ENCODE peak calls at places on chromosomes 1 and 21, in nine cellular contexts. D, J, H, X, V, E, W, F and Z are unnamed samples.

GRCh38 chr1:235822685-235823084 is 44.0 kb downstream of the LYST start:
- DNase-seq in E (no peak), D (no peak), W (no peak), X (no peak), H (no peak), J (no peak), F (no peak), V (no peak), Z (no peak)

GRCh38 chr1:202286622-202287097 is 55.1 kb downstream of the UBE2T start:
- DNase-seq in J (no peak), H (peak), V (no peak), W (no peak), F (no peak), X (peak), D (peak), E (no peak), Z (no peak)

GRCh38 chr1:157081717-157082116 is 17.9 kb downstream of the ETV3L start:
- DNase-seq in H (no peak), F (no peak), J (no peak), D (no peak), E (no peak), W (no peak), V (no peak), X (no peak), Z (no peak)

GRCh38 chr21:38819719-38820147 is 14.0 kb downstream of the ETS2 start:
- DNase-seq in F (peak), V (no peak), E (no peak), H (peak), W (no peak), J (no peak), D (peak), X (no peak), Z (no peak)

GRCh38 chr1:186146971-186147370 is 228.1 kb downstream of the TPR start:
- DNase-seq in W (no peak), V (no peak), H (no peak), X (no peak), E (no peak), J (no peak), F (no peak), D (no peak), Z (no peak)

GRCh38 chr1:54577612-54578011 is 29.6 kb downstream of the ACOT11 start:
- DNase-seq in X (peak), J (no peak), D (peak), W (peak), V (no peak), E (no peak), H (no peak), F (no peak), Z (no peak)

GRCh38 chr1:167860231-167860923 is 53.6 kb downstream of the ADCY10 start:
- DNase-seq in F (peak), E (no peak), W (no peak), X (no peak), H (peak), D (peak), J (no peak), V (no peak), Z (no peak)

GRCh38 chr1:169595764-169596711 is 9.8 kb upstream of the F5 start:
- DNase-seq in E (no peak), V (peak), F (peak), J (peak), D (no peak), H (peak), X (peak), W (no peak), Z (peak)

GRCh38 chr1:23097316-23097715 is 71.3 kb downstream of the LUZP1 start:
- DNase-seq in X (no peak), V (no peak), F (no peak), H (no peak), E (no peak), D (no peak), J (no peak), W (no peak), Z (no peak)

GRCh38 chr1:119632836-119633235 is 15.2 kb downstream of the ZNF697 start:
- DNase-seq in F (no peak), E (no peak), W (no peak), H (no peak), X (peak), J (no peak), V (no peak), D (no peak), Z (no peak)

GRCh38 chr1:121525355-121525754 is 340.6 kb downstream of the SRGAP2C start:
- DNase-seq in J (no peak), D (no peak), X (no peak), V (no peak), F (no peak), H (no peak), W (no peak), E (no peak), Z (no peak)

GRCh38 chr1:3222042-3222692 is 153.2 kb downstream of the PRDM16 start:
- DNase-seq in W (no peak), F (no peak), J (peak), E (no peak), X (no peak), D (peak), H (no peak), V (no peak), Z (no peak)

GRCh38 chr1:14228677-14229076 is 369.8 kb upstream of the KAZN start:
- DNase-seq in E (no peak), V (no peak), W (no peak), D (no peak), J (no peak), F (no peak), H (no peak), X (no peak), Z (no peak)

GRCh38 chr1:44713321-44713781 is 17.6 kb downstream of the RNU5D-1 start:
- DNase-seq in H (no peak), D (no peak), J (no peak), F (peak), W (no peak), X (no peak), E (no peak), V (no peak), Z (peak)

GRCh38 chr1:65722461-65722860 is 70.2 kb upstream of the PDE4B start:
- DNase-seq in E (no peak), F (no peak), D (no peak), H (no peak), J (no peak), V (no peak), X (no peak), W (no peak), Z (no peak)

GRCh38 chr1:19648689-19649088 is 4.6 kb downstream of the NBL1 start:
- DNase-seq in X (peak), H (no peak), F (peak), J (no peak), V (peak), W (no peak), E (no peak), D (no peak), Z (no peak)

GRCh38 chr1:15083578-15083977 is 70.0 kb upstream of the TMEM51 start:
- DNase-seq in F (peak), J (no peak), E (no peak), D (no peak), H (no peak), X (no peak), W (no peak), V (no peak), Z (no peak)

GRCh38 chr1:16125483-16125882 is 30.4 kb downstream of the EPHA2 start:
- DNase-seq in J (no peak), X (no peak), V (no peak), F (no peak), D (no peak), H (no peak), E (no peak), W (no peak), Z (no peak)

GRCh38 chr1:83735525-83735924 is 263.4 kb downstream of the TTLL7 start:
- DNase-seq in F (no peak), D (no peak), X (no peak), H (no peak), J (no peak), W (no peak), E (no peak), V (no peak), Z (no peak)

GRCh38 chr1:216794541-216795055 is 71.4 kb upstream of the ESRRG start:
- DNase-seq in J (no peak), F (peak), H (no peak), D (no peak), X (no peak), E (no peak), V (no peak), W (no peak), Z (no peak)

GRCh38 chr1:42173155-42173933 is 8.8 kb upstream of the GUCA2A start:
- DNase-seq in H (peak), X (peak), J (peak), W (peak), E (peak), D (peak), F (peak), V (peak), Z (peak)

GRCh38 chr21:25456672-25457071 is 150.6 kb downstream of the MRPL39 start:
- DNase-seq in V (peak), E (no peak), D (no peak), F (peak), J (no peak), H (no peak), W (no peak), X (peak), Z (peak)

GRCh38 chr21:32320059-32320458 is 21.4 kb downstream of the MRAP start:
- DNase-seq in F (no peak), V (no peak), X (no peak), W (no peak), J (no peak), H (no peak), E (no peak), D (no peak), Z (no peak)

GRCh38 chr1:110555807-110556470 is 37.0 kb upstream of the KCNA10 start:
- DNase-seq in W (peak), D (peak), X (peak), J (no peak), V (no peak), E (no peak), F (no peak), H (no peak), Z (no peak)

GRCh38 chr1:214718724-214719123 is 115.7 kb downstream of the CENPF start:
- DNase-seq in F (peak), E (no peak), W (no peak), H (no peak), X (peak), V (no peak), J (no peak), D (no peak), Z (no peak)

GRCh38 chr21:27423073-27423472 is 456.2 kb upstream of the ADAMTS5 start:
- DNase-seq in H (peak), E (no peak), V (no peak), D (peak), F (peak), W (no peak), J (no peak), X (peak), Z (no peak)

GRCh38 chr1:218513248-218513647 is 168.1 kb downstream of the TGFB2 start:
- DNase-seq in H (no peak), J (no peak), D (no peak), F (no peak), W (no peak), V (no peak), E (no peak), X (no peak), Z (no peak)

GRCh38 chr1:90779573-90779972 is 62.5 kb upstream of the BARHL2 start:
- DNase-seq in W (no peak), F (no peak), V (no peak), X (no peak), E (no peak), J (no peak), H (no peak), D (no peak), Z (no peak)

GRCh38 chr1:37919277-37919676 is 27.6 kb downstream of the INPP5B start:
- DNase-seq in H (peak), V (no peak), E (no peak), X (peak), D (no peak), F (peak), W (no peak), J (no peak), Z (peak)

GRCh38 chr1:22557341-22557950 is 5.8 kb upstream of the EPHA8 start:
- DNase-seq in V (no peak), J (no peak), H (no peak), D (no peak), X (peak), W (no peak), F (peak), E (no peak), Z (no peak)

GRCh38 chr21:46646541-46647154 is 11.2 kb downstream of the PRMT2 start:
- DNase-seq in J (no peak), E (no peak), V (no peak), X (no peak), D (no peak), H (no peak), F (no peak), W (no peak), Z (no peak)